ENCODE peak calls at places on chromosomes 13 and 19, in nine cellular contexts. One of them, this sample, is unnamed.

GRCh38 chr13:48500652-48501197 is 32.2 kb downstream of the RCBTB2 start:
- DNase-seq in pancreas: no peak
- DNase-seq in PC-3: peak; percentile 68
- DNase-seq in endothelial cell: no peak
- DNase-seq in ovary: no peak
- DNase-seq in natural killer cell: no peak
- DNase-seq in coronary artery: no peak
- DNase-seq in stomach: no peak
- DNase-seq in tibial nerve: no peak
- DNase-seq in this sample: no peak

GRCh38 chr19:18603255-18603957 is 3.2 kb downstream of the CRLF1 start:
- DNase-seq in pancreas: no peak
- DNase-seq in PC-3: peak; percentile 15
- DNase-seq in endothelial cell: peak; percentile 36
- DNase-seq in ovary: no peak
- DNase-seq in natural killer cell: no peak
- DNase-seq in coronary artery: no peak
- DNase-seq in stomach: no peak
- DNase-seq in tibial nerve: no peak
- DNase-seq in this sample: no peak

GRCh38 chr19:39412867-39413268 is 399 bp downstream of the PLEKHG2 start:
- DNase-seq in pancreas: no peak
- DNase-seq in PC-3: no peak
- DNase-seq in endothelial cell: no peak
- DNase-seq in ovary: no peak
- DNase-seq in natural killer cell: no peak
- DNase-seq in coronary artery: no peak
- DNase-seq in stomach: no peak
- DNase-seq in tibial nerve: no peak
- DNase-seq in this sample: no peak

GRCh38 chr13:31234729-31235128 is 35.0 kb downstream of the B3GLCT start:
- DNase-seq in pancreas: no peak
- DNase-seq in PC-3: peak; percentile 14
- DNase-seq in endothelial cell: no peak
- DNase-seq in ovary: no peak
- DNase-seq in natural killer cell: no peak
- DNase-seq in coronary artery: no peak
- DNase-seq in stomach: no peak
- DNase-seq in tibial nerve: no peak
- DNase-seq in this sample: no peak

GRCh38 chr13:31909889-31910551 is 121.6 kb upstream of the FRY start:
- DNase-seq in pancreas: peak; percentile 62
- DNase-seq in PC-3: peak; percentile 63
- DNase-seq in endothelial cell: peak; percentile 57
- DNase-seq in ovary: peak; percentile 20
- DNase-seq in natural killer cell: no peak
- DNase-seq in coronary artery: no peak
- DNase-seq in stomach: peak; percentile 53
- DNase-seq in tibial nerve: no peak
- DNase-seq in this sample: no peak

GRCh38 chr13:58399263-58399662 is 767.7 kb downstream of the PCDH17 start:
- DNase-seq in pancreas: no peak
- DNase-seq in PC-3: no peak
- DNase-seq in endothelial cell: no peak
- DNase-seq in ovary: no peak
- DNase-seq in natural killer cell: no peak
- DNase-seq in coronary artery: no peak
- DNase-seq in stomach: no peak
- DNase-seq in tibial nerve: no peak
- DNase-seq in this sample: no peak

GRCh38 chr13:28805193-28805819 is 14.8 kb upstream of the MTUS2 start:
- DNase-seq in pancreas: no peak
- DNase-seq in PC-3: peak; percentile 41
- DNase-seq in endothelial cell: peak; percentile 59
- DNase-seq in ovary: no peak
- DNase-seq in natural killer cell: no peak
- DNase-seq in coronary artery: no peak
- DNase-seq in stomach: no peak
- DNase-seq in tibial nerve: no peak
- DNase-seq in this sample: no peak

GRCh38 chr13:26583662-26584061 is 26.2 kb downstream of the WASF3 start:
- DNase-seq in pancreas: no peak
- DNase-seq in PC-3: no peak
- DNase-seq in endothelial cell: no peak
- DNase-seq in ovary: no peak
- DNase-seq in natural killer cell: no peak
- DNase-seq in coronary artery: no peak
- DNase-seq in stomach: no peak
- DNase-seq in tibial nerve: no peak
- DNase-seq in this sample: no peak

GRCh38 chr13:43041368-43041921 is 18.1 kb downstream of the DNAJC15 start:
- DNase-seq in pancreas: no peak
- DNase-seq in PC-3: no peak
- DNase-seq in endothelial cell: no peak
- DNase-seq in ovary: no peak
- DNase-seq in natural killer cell: no peak
- DNase-seq in coronary artery: no peak
- DNase-seq in stomach: no peak
- DNase-seq in tibial nerve: no peak
- DNase-seq in this sample: no peak

GRCh38 chr13:93517658-93518057 is 291.1 kb downstream of the GPC6 start:
- DNase-seq in pancreas: no peak
- DNase-seq in PC-3: no peak
- DNase-seq in endothelial cell: no peak
- DNase-seq in ovary: no peak
- DNase-seq in natural killer cell: no peak
- DNase-seq in coronary artery: no peak
- DNase-seq in stomach: no peak
- DNase-seq in tibial nerve: no peak
- DNase-seq in this sample: no peak

GRCh38 chr19:49224856-49225255 is 67.3 kb downstream of the TRPM4 start:
- DNase-seq in pancreas: peak; percentile 51
- DNase-seq in PC-3: peak; percentile 88
- DNase-seq in endothelial cell: peak; percentile 74
- DNase-seq in ovary: no peak
- DNase-seq in natural killer cell: no peak
- DNase-seq in coronary artery: no peak
- DNase-seq in stomach: peak; percentile 71
- DNase-seq in tibial nerve: no peak
- DNase-seq in this sample: no peak

GRCh38 chr19:38134538-38135149 is 89.4 kb downstream of the DPF1 start:
- DNase-seq in pancreas: peak; percentile 24
- DNase-seq in PC-3: peak; percentile 36
- DNase-seq in endothelial cell: peak; percentile 59
- DNase-seq in ovary: no peak
- DNase-seq in natural killer cell: no peak
- DNase-seq in coronary artery: no peak
- DNase-seq in stomach: peak; percentile 27
- DNase-seq in tibial nerve: no peak
- DNase-seq in this sample: no peak

GRCh38 chr19:16068696-16069259 is 7.5 kb upstream of the TPM4 start:
- DNase-seq in pancreas: no peak
- DNase-seq in PC-3: peak; percentile 31
- DNase-seq in endothelial cell: no peak
- DNase-seq in ovary: no peak
- DNase-seq in natural killer cell: no peak
- DNase-seq in coronary artery: no peak
- DNase-seq in stomach: no peak
- DNase-seq in tibial nerve: no peak
- DNase-seq in this sample: no peak

GRCh38 chr19:16069813-16070365 is 6.4 kb upstream of the TPM4 start:
- DNase-seq in pancreas: no peak
- DNase-seq in PC-3: peak; percentile 39
- DNase-seq in endothelial cell: no peak
- DNase-seq in ovary: no peak
- DNase-seq in natural killer cell: no peak
- DNase-seq in coronary artery: no peak
- DNase-seq in stomach: peak; percentile 40
- DNase-seq in tibial nerve: no peak
- DNase-seq in this sample: no peak

GRCh38 chr19:16064209-16064889 is 11.9 kb upstream of the TPM4 start:
- DNase-seq in pancreas: no peak
- DNase-seq in PC-3: no peak
- DNase-seq in endothelial cell: no peak
- DNase-seq in ovary: no peak
- DNase-seq in natural killer cell: no peak
- DNase-seq in coronary artery: no peak
- DNase-seq in stomach: no peak
- DNase-seq in tibial nerve: no peak
- DNase-seq in this sample: no peak

GRCh38 chr19:16067205-16067938 is 8.9 kb upstream of the TPM4 start:
- DNase-seq in pancreas: peak; percentile 45
- DNase-seq in PC-3: peak; percentile 81
- DNase-seq in endothelial cell: no peak
- DNase-seq in ovary: peak; percentile 80
- DNase-seq in natural killer cell: no peak
- DNase-seq in coronary artery: peak; percentile 96
- DNase-seq in stomach: peak; percentile 91
- DNase-seq in tibial nerve: no peak
- DNase-seq in this sample: no peak

DNA sequence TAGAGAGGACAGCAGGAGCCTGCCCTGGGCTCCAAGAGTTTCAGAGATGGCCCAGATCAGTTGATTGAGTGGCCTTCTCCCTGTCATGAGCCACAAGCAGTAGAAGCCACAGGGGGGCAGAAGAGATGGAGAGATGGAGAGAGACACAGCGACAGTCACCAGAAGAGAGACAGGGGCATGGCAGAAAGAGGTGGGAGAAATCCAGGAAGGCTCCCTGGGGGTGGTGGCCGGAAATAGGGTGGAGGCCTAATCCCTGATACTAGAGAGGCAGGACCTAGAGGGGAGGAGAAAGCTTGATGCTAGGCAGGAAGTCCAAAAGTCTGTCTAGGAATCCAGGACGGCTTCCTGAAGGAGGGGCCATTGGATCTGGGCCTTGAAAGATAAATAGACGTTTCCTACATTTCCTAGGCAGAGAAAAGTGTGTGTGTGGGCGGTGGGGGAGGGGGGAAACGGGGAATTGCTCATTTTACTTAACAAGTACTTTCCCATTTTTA is 9.6 kb upstream of the TPM4 start:
- DNase-seq in pancreas: no peak
- DNase-seq in PC-3: peak; percentile 80
- DNase-seq in endothelial cell: no peak
- DNase-seq in ovary: no peak
- DNase-seq in natural killer cell: no peak
- DNase-seq in coronary artery: no peak
- DNase-seq in stomach: peak; percentile 49
- DNase-seq in tibial nerve: no peak
- DNase-seq in this sample: no peak
- TF ChIP-seq CTCF in pancreas: no peak
- TF ChIP-seq CTCF in PC-3: peak; percentile 65
- TF ChIP-seq CTCF in endothelial cell: no peak
- TF ChIP-seq CTCF in ovary: no peak
- TF ChIP-seq CTCF in natural killer cell: peak; percentile 34
- TF ChIP-seq CTCF in coronary artery: no peak
- TF ChIP-seq CTCF in stomach: no peak
- TF ChIP-seq CTCF in tibial nerve: peak; percentile 19
- TF ChIP-seq CTCF in this sample: peak; percentile 31

GRCh38 chr13:89115307-89115706 is 1444.1 kb downstream of the SLITRK5 start:
- DNase-seq in pancreas: no peak
- DNase-seq in PC-3: no peak
- DNase-seq in endothelial cell: no peak
- DNase-seq in ovary: no peak
- DNase-seq in natural killer cell: no peak
- DNase-seq in coronary artery: no peak
- DNase-seq in stomach: no peak
- DNase-seq in tibial nerve: no peak
- DNase-seq in this sample: no peak
- TF ChIP-seq CTCF in pancreas: no peak
- TF ChIP-seq CTCF in PC-3: peak; percentile 34
- TF ChIP-seq CTCF in endothelial cell: peak; percentile 47
- TF ChIP-seq CTCF in ovary: no peak
- TF ChIP-seq CTCF in natural killer cell: no peak
- TF ChIP-seq CTCF in coronary artery: no peak
- TF ChIP-seq CTCF in stomach: no peak
- TF ChIP-seq CTCF in tibial nerve: no peak
- TF ChIP-seq CTCF in this sample: no peak

DNA sequence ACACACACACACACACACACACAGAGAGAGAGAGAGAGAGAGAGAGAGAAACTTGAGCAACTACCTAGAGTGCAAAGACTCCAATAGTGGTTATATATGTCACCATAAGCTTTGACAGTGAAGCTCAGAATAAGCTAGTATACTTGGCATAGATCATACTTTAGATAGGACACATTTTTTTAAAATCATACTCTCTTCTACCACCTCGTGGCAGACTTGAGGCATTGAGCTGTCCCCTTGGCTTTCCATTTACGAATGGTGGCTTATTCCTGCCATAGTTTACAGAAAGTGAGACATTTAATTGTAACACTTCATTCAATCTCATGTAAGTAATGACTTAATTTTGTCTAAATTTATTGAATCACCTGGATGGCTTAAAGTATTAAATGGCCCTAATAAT is 108.2 kb downstream of the EDNRB start:
- DNase-seq in pancreas: no peak
- DNase-seq in PC-3: peak; percentile 53
- DNase-seq in endothelial cell: no peak
- DNase-seq in ovary: no peak
- DNase-seq in natural killer cell: no peak
- DNase-seq in coronary artery: no peak
- DNase-seq in stomach: no peak
- DNase-seq in tibial nerve: no peak
- DNase-seq in this sample: no peak
- TF ChIP-seq CTCF in pancreas: no peak
- TF ChIP-seq CTCF in PC-3: peak; percentile 59
- TF ChIP-seq CTCF in endothelial cell: no peak
- TF ChIP-seq CTCF in ovary: no peak
- TF ChIP-seq CTCF in natural killer cell: no peak
- TF ChIP-seq CTCF in coronary artery: no peak
- TF ChIP-seq CTCF in stomach: no peak
- TF ChIP-seq CTCF in tibial nerve: no peak
- TF ChIP-seq CTCF in this sample: no peak

GRCh38 chr13:36725936-36726335 is 52.1 kb downstream of the SERTM1 start:
- DNase-seq in pancreas: no peak
- DNase-seq in PC-3: no peak
- DNase-seq in endothelial cell: no peak
- DNase-seq in ovary: no peak
- DNase-seq in natural killer cell: no peak
- DNase-seq in coronary artery: no peak
- DNase-seq in stomach: no peak
- DNase-seq in tibial nerve: no peak
- DNase-seq in this sample: no peak

GRCh38 chr13:36718686-36719085 is 44.9 kb downstream of the SERTM1 start:
- DNase-seq in pancreas: no peak
- DNase-seq in PC-3: no peak
- DNase-seq in endothelial cell: no peak
- DNase-seq in ovary: no peak
- DNase-seq in natural killer cell: no peak
- DNase-seq in coronary artery: no peak
- DNase-seq in stomach: no peak
- DNase-seq in tibial nerve: no peak
- DNase-seq in this sample: no peak

GRCh38 chr13:36718146-36718545 is 44.3 kb downstream of the SERTM1 start:
- DNase-seq in pancreas: no peak
- DNase-seq in PC-3: peak; percentile 41
- DNase-seq in endothelial cell: no peak
- DNase-seq in ovary: no peak
- DNase-seq in natural killer cell: no peak
- DNase-seq in coronary artery: no peak
- DNase-seq in stomach: no peak
- DNase-seq in tibial nerve: no peak
- DNase-seq in this sample: no peak

GRCh38 chr13:36728006-36728405 is 54.2 kb downstream of the SERTM1 start:
- DNase-seq in pancreas: no peak
- DNase-seq in PC-3: no peak
- DNase-seq in endothelial cell: no peak
- DNase-seq in ovary: no peak
- DNase-seq in natural killer cell: no peak
- DNase-seq in coronary artery: no peak
- DNase-seq in stomach: no peak
- DNase-seq in tibial nerve: no peak
- DNase-seq in this sample: no peak

GRCh38 chr13:36724141-36724540 is 50.3 kb downstream of the SERTM1 start:
- DNase-seq in pancreas: no peak
- DNase-seq in PC-3: no peak
- DNase-seq in endothelial cell: no peak
- DNase-seq in ovary: no peak
- DNase-seq in natural killer cell: no peak
- DNase-seq in coronary artery: no peak
- DNase-seq in stomach: no peak
- DNase-seq in tibial nerve: no peak
- DNase-seq in this sample: no peak
- TF ChIP-seq CTCF in pancreas: no peak
- TF ChIP-seq CTCF in PC-3: no peak
- TF ChIP-seq CTCF in endothelial cell: no peak
- TF ChIP-seq CTCF in ovary: no peak
- TF ChIP-seq CTCF in natural killer cell: no peak
- TF ChIP-seq CTCF in coronary artery: no peak
- TF ChIP-seq CTCF in stomach: no peak
- TF ChIP-seq CTCF in tibial nerve: no peak
- TF ChIP-seq CTCF in this sample: no peak

This sample was measured in esophagus squamous epithelium.